ENCODE peak calls at places on chromosomes 5 and 9, in seven cellular contexts. N is osteocyte, R is LoVo, D is fibroblast of the aortic adventitia, S is dorsolateral prefrontal cortex, G is IMR-90, I is bronchial epithelial cell. E is an unnamed sample.

GRCh38 chr5:109922396-109922995 is 232.8 kb downstream of the MAN2A1 start:
- DNase-seq in N (no peak), R (no peak), D (no peak), S (no peak), G (no peak), I (no peak), E (no peak)

GRCh38 chr9:97990259-97990658 is 7.1 kb downstream of the ANP32B start:
- DNase-seq in N (no peak), R (peak), D (peak), S (no peak), G (peak), I (peak), E (no peak)

GRCh38 chr9:752201-752600 is 89.3 kb upstream of the DMRT1 start:
- DNase-seq in N (no peak), R (no peak), D (peak), S (no peak), G (peak), I (peak), E (peak)

GRCh38 chr9:75482566-75482965 is 394.3 kb downstream of the OSTF1 start:
- DNase-seq in N (no peak), R (no peak), D (no peak), S (no peak), G (no peak), I (no peak), E (no peak)

GRCh38 chr5:139445325-139446170 is 6.2 kb upstream of the DNAJC18 start:
- DNase-seq in N (no peak), R (no peak), D (peak), S (no peak), G (peak), I (peak), E (no peak)

GRCh38 chr9:120783611-120784047 is 9.6 kb downstream of the FBXW2 start:
- DNase-seq in N (no peak), R (no peak), D (peak), S (no peak), G (peak), I (peak), E (no peak)

GRCh38 chr5:151251001-151251551 is 1.9 kb upstream of the GM2A start:
- DNase-seq in N (no peak), R (peak), D (no peak), S (no peak), G (no peak), I (no peak), E (no peak)

GRCh38 chr5:168908207-168908606 is 329.0 kb upstream of the PANK3 start:
- DNase-seq in N (no peak), R (no peak), D (peak), S (no peak), G (no peak), I (peak), E (no peak)

GRCh38 chr5:141945511-141946024 is 12.4 kb downstream of the PCDH12 start:
- DNase-seq in N (no peak), R (no peak), D (no peak), S (no peak), G (no peak), I (no peak), E (no peak)

GRCh38 chr5:96743065-96743768 is 64.5 kb downstream of the ERAP1 start:
- DNase-seq in N (no peak), R (no peak), D (peak), S (no peak), G (peak), I (peak), E (no peak)

GRCh38 chr5:165143727-165144210 is 1638.3 kb downstream of the MAT2B start:
- DNase-seq in N (no peak), R (no peak), D (no peak), S (no peak), G (no peak), I (no peak), E (no peak)

GRCh38 chr9:133986774-133987454 is 5.2 kb downstream of the VAV2 start:
- DNase-seq in N (no peak), R (no peak), D (no peak), S (no peak), G (no peak), I (no peak), E (no peak)

GRCh38 chr5:138336952-138337684 is 948 bp upstream of the FAM53C start:
- DNase-seq in N (peak), R (peak), D (no peak), S (peak), G (peak), I (no peak), E (no peak)

GRCh38 chr5:115450741-115451140 is 93.8 kb downstream of the FEM1C start:
- DNase-seq in N (no peak), R (no peak), D (peak), S (no peak), G (peak), I (peak), E (no peak)

GRCh38 chr9:86903461-86904010 is 43.8 kb downstream of the GAS1 start:
- DNase-seq in N (no peak), R (no peak), D (no peak), S (no peak), G (no peak), I (no peak), E (no peak)

GRCh38 chr9:131587331-131587730 is 42.0 kb downstream of the PRRT1B start:
- DNase-seq in N (no peak), R (no peak), D (no peak), S (no peak), G (no peak), I (no peak), E (no peak)

GRCh38 chr9:100408541-100409175 is 18.3 kb upstream of the MSANTD3 start:
- DNase-seq in N (no peak), R (no peak), D (no peak), S (no peak), G (no peak), I (no peak), E (no peak)

GRCh38 chr9:132518151-132518550 is 64.3 kb upstream of the BARHL1 start:
- DNase-seq in N (no peak), R (no peak), D (no peak), S (no peak), G (no peak), I (no peak), E (no peak)

GRCh38 chr9:14522627-14523379 is 170.4 kb downstream of the ZDHHC21 start:
- DNase-seq in N (no peak), R (no peak), D (no peak), S (no peak), G (no peak), I (no peak), E (no peak)

GRCh38 chr9:135329571-135330306 is 149.8 kb upstream of the PPP1R26 start:
- DNase-seq in N (peak), R (no peak), D (no peak), S (no peak), G (no peak), I (no peak), E (no peak)

GRCh38 chr5:14109041-14109747 is 33.9 kb upstream of the TRIO start:
- DNase-seq in N (no peak), R (peak), D (peak), S (no peak), G (peak), I (peak), E (no peak)

GRCh38 chr5:161412792-161413191 is 133.7 kb downstream of the GABRB2 start:
- DNase-seq in N (no peak), R (no peak), D (no peak), S (no peak), G (no peak), I (no peak), E (no peak)

GRCh38 chr5:10151656-10152055 is 98.0 kb downstream of the ATPSCKMT start:
- DNase-seq in N (no peak), R (no peak), D (no peak), S (no peak), G (peak), I (peak), E (no peak)

GRCh38 chr5:132226516-132227234 is 978 bp downstream of the P4HA2 start:
- DNase-seq in N (no peak), R (no peak), D (peak), S (no peak), G (peak), I (no peak), E (no peak)

GRCh38 chr9:136436055-136436634 is 3.5 kb downstream of the INPP5E start:
- DNase-seq in N (no peak), R (no peak), D (no peak), S (no peak), G (no peak), I (no peak), E (no peak)

GRCh38 chr5:16493261-16493660 is 27.7 kb upstream of the ZNF622 start:
- DNase-seq in N (no peak), R (no peak), D (no peak), S (no peak), G (no peak), I (peak), E (no peak)

GRCh38 chr5:38417658-38418017 is 138.8 kb downstream of the LIFR start:
- DNase-seq in N (no peak), R (no peak), D (peak), S (no peak), G (no peak), I (no peak), E (no peak)

GRCh38 chr5:144336619-144337018 is 165.9 kb downstream of the KCTD16 start:
- DNase-seq in N (no peak), R (no peak), D (no peak), S (no peak), G (no peak), I (no peak), E (no peak)

GRCh38 chr9:133715295-133715865 is 22.8 kb downstream of the SARDH start:
- DNase-seq in N (no peak), R (no peak), D (no peak), S (no peak), G (peak), I (no peak), E (no peak)